ENCODE peak calls at places on chromosomes 16 and 17, in ten cellular contexts. One of them, this sample, is unnamed. For H3K4me1, the result is how much of the 10 kb centered on the place peaks cover.

GRCh38 chr17:55187371-55187770 is 77.4 kb upstream of the HLF start:
- DNase-seq in CD8-positive, alpha-beta T cell: no peak
- DNase-seq in OCI-LY7: no peak
- DNase-seq in SJSA1: no peak
- DNase-seq in IMR-90: no peak
- DNase-seq in cardiac muscle cell: no peak
- DNase-seq in PC-9: no peak
- DNase-seq in body of pancreas: no peak
- DNase-seq in psoas muscle: no peak
- DNase-seq in mesendoderm: peak
- DNase-seq in this sample: no peak

GRCh38 chr17:37043201-37043600 is 94.4 kb downstream of the AATF start:
- DNase-seq in IMR-90: peak
- DNase-seq in OCI-LY7: no peak
- DNase-seq in CD8-positive, alpha-beta T cell: no peak
- DNase-seq in body of pancreas: no peak
- DNase-seq in mesendoderm: peak
- DNase-seq in PC-9: no peak
- DNase-seq in psoas muscle: no peak
- DNase-seq in SJSA1: no peak
- DNase-seq in cardiac muscle cell: no peak
- DNase-seq in this sample: no peak

GRCh38 chr16:47916266-47916665 is 239.5 kb downstream of the ABCC12 start:
- DNase-seq in SJSA1: no peak
- DNase-seq in body of pancreas: no peak
- DNase-seq in psoas muscle: no peak
- DNase-seq in cardiac muscle cell: no peak
- DNase-seq in IMR-90: peak
- DNase-seq in CD8-positive, alpha-beta T cell: no peak
- DNase-seq in PC-9: no peak
- DNase-seq in mesendoderm: no peak
- DNase-seq in OCI-LY7: no peak
- DNase-seq in this sample: no peak

GRCh38 chr17:56898874-56899273 is 15.0 kb downstream of the TRIM25 start:
- DNase-seq in CD8-positive, alpha-beta T cell: no peak
- DNase-seq in PC-9: no peak
- DNase-seq in mesendoderm: no peak
- DNase-seq in cardiac muscle cell: no peak
- DNase-seq in OCI-LY7: no peak
- DNase-seq in body of pancreas: no peak
- DNase-seq in psoas muscle: no peak
- DNase-seq in SJSA1: no peak
- DNase-seq in IMR-90: no peak
- DNase-seq in this sample: no peak

GRCh38 chr17:6924121-6924676 is 71.7 kb upstream of the ALOX12 start:
- DNase-seq in body of pancreas: no peak
- DNase-seq in PC-9: no peak
- DNase-seq in CD8-positive, alpha-beta T cell: no peak
- DNase-seq in IMR-90: no peak
- DNase-seq in OCI-LY7: no peak
- DNase-seq in SJSA1: no peak
- DNase-seq in cardiac muscle cell: no peak
- DNase-seq in psoas muscle: no peak
- DNase-seq in mesendoderm: no peak
- DNase-seq in this sample: no peak

GRCh38 chr17:77677637-77678036 is 280.9 kb upstream of the TNRC6C start:
- DNase-seq in body of pancreas: no peak
- DNase-seq in CD8-positive, alpha-beta T cell: no peak
- DNase-seq in psoas muscle: no peak
- DNase-seq in PC-9: no peak
- DNase-seq in SJSA1: no peak
- DNase-seq in mesendoderm: no peak
- DNase-seq in IMR-90: no peak
- DNase-seq in cardiac muscle cell: no peak
- DNase-seq in OCI-LY7: no peak
- DNase-seq in this sample: no peak

GRCh38 chr17:40886090-40886489 is 1.0 kb upstream of the KRT20 start:
- DNase-seq in cardiac muscle cell: no peak
- DNase-seq in mesendoderm: peak
- DNase-seq in CD8-positive, alpha-beta T cell: no peak
- DNase-seq in IMR-90: peak
- DNase-seq in psoas muscle: no peak
- DNase-seq in body of pancreas: no peak
- DNase-seq in PC-9: no peak
- DNase-seq in SJSA1: no peak
- DNase-seq in OCI-LY7: no peak
- DNase-seq in this sample: peak

GRCh38 chr17:28615260-28615940 is 1.4 kb upstream of the RSKR start:
- DNase-seq in mesendoderm: no peak
- DNase-seq in psoas muscle: no peak
- DNase-seq in cardiac muscle cell: no peak
- DNase-seq in CD8-positive, alpha-beta T cell: no peak
- DNase-seq in SJSA1: no peak
- DNase-seq in PC-9: no peak
- DNase-seq in body of pancreas: no peak
- DNase-seq in IMR-90: no peak
- DNase-seq in OCI-LY7: peak
- DNase-seq in this sample: no peak

DNA sequence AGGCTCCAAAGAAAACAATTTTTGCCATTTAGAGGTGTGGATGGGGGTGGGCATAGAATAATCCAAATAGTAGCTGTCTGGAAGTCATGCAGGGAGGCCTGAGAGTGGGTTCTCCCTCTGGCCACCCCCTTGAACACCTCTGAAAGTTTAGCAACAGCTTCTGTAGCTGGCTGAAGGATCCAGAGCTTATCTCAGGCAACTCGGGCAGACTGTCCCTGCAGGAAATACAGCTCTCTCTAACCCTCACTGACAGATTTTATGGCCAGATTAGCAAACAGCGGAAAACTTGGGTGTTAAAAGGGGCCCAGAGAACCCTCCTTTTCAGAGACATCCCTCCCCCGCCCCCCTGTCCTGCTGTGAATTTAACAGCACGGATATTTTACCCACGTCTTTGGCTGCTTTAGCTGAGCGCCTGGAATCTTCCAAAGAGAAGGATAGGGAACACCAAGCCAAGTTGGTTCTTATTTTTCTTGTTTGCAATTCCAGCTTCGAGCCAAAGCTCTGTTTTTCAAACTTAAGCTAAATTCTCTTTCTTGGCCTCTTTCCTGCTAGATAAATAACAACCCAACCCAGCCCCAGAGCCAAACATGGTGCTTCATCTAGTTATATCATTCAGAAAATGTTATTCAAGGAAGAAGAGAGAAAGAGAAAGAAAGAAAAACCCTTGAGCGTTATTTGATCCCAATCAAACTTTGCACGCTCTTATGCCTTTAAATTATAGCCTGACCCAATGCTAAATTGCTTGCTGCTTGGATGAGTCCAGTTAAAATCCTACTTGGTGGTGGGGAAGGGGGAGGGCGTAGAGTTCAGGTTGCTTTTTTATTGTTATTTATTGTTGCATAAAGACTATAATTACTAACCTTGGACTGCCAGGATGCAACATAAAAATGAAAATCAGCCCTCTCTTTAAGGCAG is 2.3 kb upstream of the HOXB2 start:
- DNase-seq in cardiac muscle cell: no peak
- DNase-seq in CD8-positive, alpha-beta T cell: no peak
- DNase-seq in IMR-90: peak
- DNase-seq in SJSA1: no peak
- DNase-seq in PC-9: no peak
- DNase-seq in psoas muscle: no peak
- DNase-seq in body of pancreas: no peak
- DNase-seq in OCI-LY7: no peak
- DNase-seq in mesendoderm: no peak
- DNase-seq in this sample: no peak
- H3K4me3 ChIP-seq in cardiac muscle cell: peak
- H3K4me3 ChIP-seq in CD8-positive, alpha-beta T cell: no peak
- H3K4me3 ChIP-seq in IMR-90: peak
- H3K4me3 ChIP-seq in SJSA1: no peak
- H3K4me3 ChIP-seq in PC-9: no peak
- H3K4me3 ChIP-seq in psoas muscle: peak
- H3K4me3 ChIP-seq in body of pancreas: no peak
- H3K4me3 ChIP-seq in OCI-LY7: no peak
- H3K4me3 ChIP-seq in mesendoderm: no peak
- H3K4me3 ChIP-seq in this sample: peak

GRCh38 chr17:50636145-50636803 is 1.6 kb downstream of the ABCC3 start:
- DNase-seq in IMR-90: no peak
- DNase-seq in PC-9: peak
- DNase-seq in body of pancreas: no peak
- DNase-seq in mesendoderm: no peak
- DNase-seq in cardiac muscle cell: no peak
- DNase-seq in CD8-positive, alpha-beta T cell: no peak
- DNase-seq in SJSA1: no peak
- DNase-seq in psoas muscle: no peak
- DNase-seq in OCI-LY7: no peak
- DNase-seq in this sample: no peak

GRCh38 chr17:50638851-50639767 is 4.4 kb downstream of the ABCC3 start:
- DNase-seq in OCI-LY7: no peak
- DNase-seq in mesendoderm: peak
- DNase-seq in psoas muscle: peak
- DNase-seq in cardiac muscle cell: no peak
- DNase-seq in CD8-positive, alpha-beta T cell: no peak
- DNase-seq in PC-9: peak
- DNase-seq in IMR-90: peak
- DNase-seq in SJSA1: peak
- DNase-seq in body of pancreas: peak
- DNase-seq in this sample: peak

GRCh38 chr17:50636804-50637195 is 2.1 kb downstream of the ABCC3 start:
- DNase-seq in cardiac muscle cell: no peak
- DNase-seq in OCI-LY7: no peak
- DNase-seq in CD8-positive, alpha-beta T cell: no peak
- DNase-seq in IMR-90: no peak
- DNase-seq in PC-9: no peak
- DNase-seq in psoas muscle: no peak
- DNase-seq in SJSA1: no peak
- DNase-seq in body of pancreas: no peak
- DNase-seq in mesendoderm: no peak
- DNase-seq in this sample: no peak

GRCh38 chr17:50637829-50638571 is 3.3 kb downstream of the ABCC3 start:
- DNase-seq in body of pancreas: no peak
- DNase-seq in mesendoderm: no peak
- DNase-seq in IMR-90: no peak
- DNase-seq in cardiac muscle cell: no peak
- DNase-seq in SJSA1: no peak
- DNase-seq in OCI-LY7: no peak
- DNase-seq in psoas muscle: no peak
- DNase-seq in CD8-positive, alpha-beta T cell: no peak
- DNase-seq in PC-9: peak
- DNase-seq in this sample: no peak

DNA sequence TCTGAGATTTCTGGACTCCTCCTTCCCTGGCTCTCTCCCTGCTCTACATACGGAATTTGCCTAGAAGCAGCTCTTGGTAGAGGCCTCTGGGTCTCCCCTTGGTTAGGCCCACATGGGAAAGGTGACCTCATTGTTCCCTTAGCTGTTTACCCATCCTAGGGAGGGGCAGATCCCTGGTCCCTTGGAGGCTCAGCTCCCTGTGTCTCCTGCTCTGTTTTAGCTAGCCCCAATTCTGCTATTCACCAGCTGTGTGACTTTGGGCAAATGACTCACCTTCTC is 3.8 kb downstream of the ABCC3 start:
- DNase-seq in OCI-LY7: no peak
- DNase-seq in body of pancreas: no peak
- DNase-seq in psoas muscle: no peak
- DNase-seq in cardiac muscle cell: no peak
- DNase-seq in CD8-positive, alpha-beta T cell: no peak
- DNase-seq in IMR-90: peak
- DNase-seq in SJSA1: peak
- DNase-seq in PC-9: peak
- DNase-seq in mesendoderm: peak
- DNase-seq in this sample: peak
- H3K27ac ChIP-seq in OCI-LY7: no peak
- H3K27ac ChIP-seq in body of pancreas: peak
- H3K27ac ChIP-seq in psoas muscle: no peak
- H3K27ac ChIP-seq in cardiac muscle cell: no peak
- H3K27ac ChIP-seq in CD8-positive, alpha-beta T cell: no peak
- H3K27ac ChIP-seq in IMR-90: peak
- H3K27ac ChIP-seq in SJSA1: peak
- H3K27ac ChIP-seq in PC-9: peak
- H3K27ac ChIP-seq in mesendoderm: no peak
- H3K27ac ChIP-seq in this sample: peak

GRCh38 chr17:27310548-27311110 is 16.7 kb downstream of the WSB1 start:
- DNase-seq in OCI-LY7: no peak
- DNase-seq in mesendoderm: no peak
- DNase-seq in body of pancreas: no peak
- DNase-seq in PC-9: no peak
- DNase-seq in CD8-positive, alpha-beta T cell: no peak
- DNase-seq in SJSA1: no peak
- DNase-seq in IMR-90: no peak
- DNase-seq in cardiac muscle cell: no peak
- DNase-seq in psoas muscle: no peak
- DNase-seq in this sample: no peak

GRCh38 chr17:27303734-27304133 is 9.8 kb downstream of the WSB1 start:
- DNase-seq in SJSA1: no peak
- DNase-seq in OCI-LY7: no peak
- DNase-seq in PC-9: peak
- DNase-seq in cardiac muscle cell: no peak
- DNase-seq in psoas muscle: no peak
- DNase-seq in mesendoderm: no peak
- DNase-seq in IMR-90: no peak
- DNase-seq in body of pancreas: no peak
- DNase-seq in CD8-positive, alpha-beta T cell: no peak
- DNase-seq in this sample: no peak

DNA sequence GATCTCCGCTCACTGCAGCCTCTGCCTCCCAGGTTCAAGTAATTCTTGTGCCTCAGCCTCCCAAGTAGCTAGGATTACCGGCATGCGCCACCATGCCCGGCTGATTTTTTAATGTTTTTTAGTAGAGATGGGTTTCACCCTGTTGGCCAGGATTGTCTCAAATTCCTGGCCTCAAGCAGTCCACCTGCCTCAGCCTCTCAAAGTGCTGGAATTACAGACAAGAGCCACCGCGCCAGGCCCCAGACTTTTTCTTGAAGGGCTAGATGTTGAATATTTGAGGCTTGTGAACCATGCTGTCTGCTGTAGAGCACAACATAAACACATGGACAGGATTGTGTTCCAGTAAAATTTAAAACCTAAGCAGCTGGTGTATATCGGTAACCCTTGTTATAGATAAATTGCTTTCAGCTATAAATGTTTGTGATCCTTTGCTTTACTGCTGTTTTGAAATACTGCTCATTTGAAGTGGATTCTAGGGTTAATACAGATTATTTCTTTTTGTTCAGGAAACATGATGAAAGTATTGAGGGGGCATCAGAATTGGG is 12.4 kb downstream of the WSB1 start:
- DNase-seq in cardiac muscle cell: no peak
- DNase-seq in IMR-90: no peak
- DNase-seq in mesendoderm: no peak
- DNase-seq in psoas muscle: no peak
- DNase-seq in OCI-LY7: no peak
- DNase-seq in PC-9: no peak
- DNase-seq in CD8-positive, alpha-beta T cell: no peak
- DNase-seq in body of pancreas: no peak
- DNase-seq in SJSA1: no peak
- DNase-seq in this sample: peak
- H3K4me1 ChIP-seq in cardiac muscle cell: under half
- H3K4me1 ChIP-seq in IMR-90: under half
- H3K4me1 ChIP-seq in mesendoderm: under half
- H3K4me1 ChIP-seq in psoas muscle: under half
- H3K4me1 ChIP-seq in OCI-LY7: under half
- H3K4me1 ChIP-seq in PC-9: under half
- H3K4me1 ChIP-seq in CD8-positive, alpha-beta T cell: under half
- H3K4me1 ChIP-seq in body of pancreas: under half
- H3K4me1 ChIP-seq in SJSA1: under half
- H3K4me1 ChIP-seq in this sample: under half

GRCh38 chr16:87459833-87460232 is 33.0 kb downstream of the ZCCHC14 start:
- DNase-seq in IMR-90: no peak
- DNase-seq in psoas muscle: no peak
- DNase-seq in CD8-positive, alpha-beta T cell: no peak
- DNase-seq in SJSA1: no peak
- DNase-seq in body of pancreas: no peak
- DNase-seq in cardiac muscle cell: no peak
- DNase-seq in OCI-LY7: no peak
- DNase-seq in mesendoderm: no peak
- DNase-seq in PC-9: no peak
- DNase-seq in this sample: no peak

GRCh38 chr16:87463722-87464690 is 28.8 kb downstream of the ZCCHC14 start:
- DNase-seq in body of pancreas: no peak
- DNase-seq in SJSA1: peak
- DNase-seq in PC-9: no peak
- DNase-seq in mesendoderm: no peak
- DNase-seq in OCI-LY7: peak
- DNase-seq in psoas muscle: no peak
- DNase-seq in cardiac muscle cell: no peak
- DNase-seq in CD8-positive, alpha-beta T cell: peak
- DNase-seq in IMR-90: peak
- DNase-seq in this sample: no peak

GRCh38 chr16:87459027-87459426 is 33.8 kb downstream of the ZCCHC14 start:
- DNase-seq in mesendoderm: no peak
- DNase-seq in CD8-positive, alpha-beta T cell: no peak
- DNase-seq in SJSA1: no peak
- DNase-seq in OCI-LY7: no peak
- DNase-seq in psoas muscle: no peak
- DNase-seq in body of pancreas: no peak
- DNase-seq in PC-9: no peak
- DNase-seq in cardiac muscle cell: no peak
- DNase-seq in IMR-90: no peak
- DNase-seq in this sample: no peak

GRCh38 chr16:87460936-87461335 is 31.9 kb downstream of the ZCCHC14 start:
- DNase-seq in psoas muscle: no peak
- DNase-seq in body of pancreas: no peak
- DNase-seq in CD8-positive, alpha-beta T cell: no peak
- DNase-seq in SJSA1: no peak
- DNase-seq in IMR-90: no peak
- DNase-seq in OCI-LY7: no peak
- DNase-seq in cardiac muscle cell: no peak
- DNase-seq in mesendoderm: no peak
- DNase-seq in PC-9: no peak
- DNase-seq in this sample: no peak

GRCh38 chr16:87461466-87461975 is 31.3 kb downstream of the ZCCHC14 start:
- DNase-seq in psoas muscle: peak
- DNase-seq in OCI-LY7: peak
- DNase-seq in body of pancreas: peak
- DNase-seq in mesendoderm: peak
- DNase-seq in IMR-90: no peak
- DNase-seq in PC-9: peak
- DNase-seq in CD8-positive, alpha-beta T cell: no peak
- DNase-seq in cardiac muscle cell: peak
- DNase-seq in SJSA1: no peak
- DNase-seq in this sample: peak
- H3K4me3 ChIP-seq in psoas muscle: no peak
- H3K4me3 ChIP-seq in OCI-LY7: no peak
- H3K4me3 ChIP-seq in body of pancreas: no peak
- H3K4me3 ChIP-seq in mesendoderm: no peak
- H3K4me3 ChIP-seq in IMR-90: no peak
- H3K4me3 ChIP-seq in PC-9: peak
- H3K4me3 ChIP-seq in CD8-positive, alpha-beta T cell: no peak
- H3K4me3 ChIP-seq in cardiac muscle cell: no peak
- H3K4me3 ChIP-seq in SJSA1: no peak
- H3K4me3 ChIP-seq in this sample: no peak

This sample was measured in SJCRH30.